ENCODE peak calls at places on chromosomes 7 and 10, in five cellular contexts. X, D, Z, H and Q are unnamed samples. For H3K27me3, the result is how much of the 10 kb centered on the place peaks cover.

GRCh38 chr10:71064413-71065118 is 147.8 kb upstream of the UNC5B start:
- DNase-seq in X (peak), D (no peak), Z (no peak), H (peak), Q (no peak)

GRCh38 chr7:136868496-136869005 is at the start of gene CHRM2:
- DNase-seq in X (peak), D (no peak), Z (no peak), H (peak), Q (no peak)

GRCh38 chr10:104353325-104354048 is at the start of gene CFAP58:
- DNase-seq in X (peak), D (peak), Z (peak), H (peak), Q (no peak)

GRCh38 chr7:102288285-102288930 is 1.7 kb downstream of the SH2B2 start:
- DNase-seq in X (no peak), D (no peak), Z (no peak), H (no peak), Q (no peak)

GRCh38 chr10:60238408-60239100 is 151.1 kb downstream of the ANK3 start:
- DNase-seq in X (peak), D (peak), Z (peak), H (no peak), Q (no peak)

GRCh38 chr10:117936136-117936535 is 110.6 kb downstream of the RAB11FIP2 start:
- DNase-seq in X (no peak), D (no peak), Z (no peak), H (peak), Q (peak)

GRCh38 chr7:101681170-101682007 is 52.3 kb upstream of the MYL10 start:
- DNase-seq in X (peak), D (no peak), Z (peak), H (peak), Q (peak)

GRCh38 chr10:7035111-7035761 is 375.6 kb downstream of the SFMBT2 start:
- DNase-seq in X (no peak), D (no peak), Z (no peak), H (no peak), Q (no peak)

GRCh38 chr7:30841801-30842541 is 69.7 kb upstream of the AQP1 start:
- DNase-seq in X (no peak), D (no peak), Z (no peak), H (no peak), Q (no peak)

GRCh38 chr10:80433134-80433533 is 21.0 kb upstream of the TSPAN14 start:
- DNase-seq in X (no peak), D (no peak), Z (no peak), H (no peak), Q (no peak)

GRCh38 chr7:130127404-130128395 is 57.4 kb downstream of the KLHDC10 start:
- DNase-seq in X (peak), D (no peak), Z (no peak), H (no peak), Q (peak)

GRCh38 chr7:83211685-83212084 is 49.0 kb upstream of the PCLO start:
- DNase-seq in X (no peak), D (no peak), Z (no peak), H (no peak), Q (no peak)

GRCh38 chr10:132539431-132539839 is 1.8 kb downstream of the INPP5A start:
- DNase-seq in X (no peak), D (no peak), Z (no peak), H (peak), Q (no peak)

GRCh38 chr7:8418627-8419245 is 14.7 kb upstream of the NXPH1 start:
- DNase-seq in X (peak), D (peak), Z (peak), H (no peak), Q (peak)

GRCh38 chr10:102220612-102221011 is 5.5 kb upstream of the ELOVL3 start:
- DNase-seq in X (no peak), D (no peak), Z (no peak), H (no peak), Q (no peak)

GRCh38 chr7:30702200-30702599 is 19.9 kb upstream of the CRHR2 start:
- DNase-seq in X (no peak), D (no peak), Z (no peak), H (no peak), Q (no peak)

GRCh38 chr10:132408367-132408781 is 11.4 kb downstream of the PWWP2B start:
- DNase-seq in X (no peak), D (no peak), Z (no peak), H (no peak), Q (no peak)

GRCh38 chr10:113856563-113856962 is 2.1 kb downstream of the NHLRC2 start:
- DNase-seq in X (no peak), D (no peak), Z (no peak), H (no peak), Q (no peak)

GRCh38 chr7:23956769-23957556 is 246.9 kb downstream of the STK31 start:
- DNase-seq in X (peak), D (no peak), Z (peak), H (no peak), Q (no peak)

GRCh38 chr7:97513326-97513725 is 218.6 kb upstream of the TAC1 start:
- DNase-seq in X (no peak), D (no peak), Z (no peak), H (no peak), Q (no peak)

GRCh38 chr7:50197547-50197946 is 104.5 kb upstream of the ZPBP start:
- DNase-seq in X (no peak), D (no peak), Z (no peak), H (no peak), Q (no peak)

GRCh38 chr7:75967573-75967997 is 26.8 kb downstream of the TMEM120A start:
- DNase-seq in X (no peak), D (no peak), Z (no peak), H (no peak), Q (no peak)

GRCh38 chr7:113232885-113233284 is 114.5 kb upstream of the SMIM30 start:
- DNase-seq in X (no peak), D (no peak), Z (no peak), H (no peak), Q (no peak)

GRCh38 chr10:48289652-48290238 is 15.2 kb upstream of the FRMPD2 start:
- DNase-seq in X (no peak), D (peak), Z (peak), H (peak), Q (no peak)

GRCh38 chr10:69657417-69657816 is 27.4 kb downstream of the FAM241B start:
- DNase-seq in X (no peak), D (no peak), Z (peak), H (no peak), Q (no peak)

GRCh38 chr7:153590136-153590535 is 462.1 kb upstream of the DPP6 start:
- DNase-seq in X (no peak), D (no peak), Z (no peak), H (no peak), Q (no peak)

GRCh38 chr10:43202224-43202656 is 64.0 kb downstream of the CSGALNACT2 start:
- DNase-seq in X (no peak), D (no peak), Z (no peak), H (no peak), Q (no peak)
- H3K4me3 ChIP-seq in X (peak), D (peak), Z (peak), H (peak), Q (peak)

DNA sequence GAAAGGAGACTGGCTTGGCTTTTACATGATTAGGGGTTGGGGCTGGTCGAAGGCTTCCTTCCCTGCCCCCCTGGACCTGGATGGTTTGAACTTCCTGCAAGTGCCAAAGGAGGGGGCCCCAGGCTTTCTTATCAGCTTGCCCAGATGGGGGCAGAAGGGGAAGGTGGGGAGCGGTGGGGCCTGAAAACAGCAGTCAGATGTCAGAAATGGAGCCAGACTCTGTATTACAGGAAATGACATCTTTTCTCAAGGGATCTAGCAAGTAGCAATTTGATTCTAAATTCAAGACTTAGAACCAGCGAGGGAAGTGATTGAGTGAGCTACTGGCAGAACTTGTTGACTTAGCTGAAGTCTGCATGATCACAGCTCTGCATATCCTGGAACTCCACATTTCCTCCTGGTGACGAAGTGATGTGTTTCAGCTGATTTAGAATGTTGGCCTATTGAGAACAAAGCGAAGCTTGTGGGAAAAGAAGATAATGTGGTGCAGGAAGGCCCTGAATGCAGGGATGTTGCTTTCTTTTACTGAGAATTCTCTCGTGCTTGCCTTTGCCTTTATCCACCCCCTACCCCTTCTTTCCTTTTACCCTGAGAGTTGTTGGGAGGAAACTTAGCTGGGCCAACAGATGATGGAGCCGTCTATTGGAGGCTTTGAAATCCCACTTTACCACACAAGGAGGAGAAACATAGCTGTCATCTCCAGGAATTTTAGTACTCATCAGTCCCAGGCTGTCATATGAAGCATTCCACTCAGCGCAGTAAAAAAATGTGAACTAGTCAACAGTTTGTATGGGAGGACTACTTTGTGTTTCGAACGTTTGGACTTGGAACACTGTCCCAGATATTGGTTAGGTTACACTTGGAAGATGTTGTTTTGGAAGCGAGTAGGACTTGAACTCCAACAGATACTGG is 43.2 kb downstream of the CCNY start:
- DNase-seq in X (peak), D (no peak), Z (peak), H (peak), Q (no peak)
- TF ChIP-seq CTCF in X (no peak), D (no peak), Z (peak), H (peak), Q (no peak)

DNA sequence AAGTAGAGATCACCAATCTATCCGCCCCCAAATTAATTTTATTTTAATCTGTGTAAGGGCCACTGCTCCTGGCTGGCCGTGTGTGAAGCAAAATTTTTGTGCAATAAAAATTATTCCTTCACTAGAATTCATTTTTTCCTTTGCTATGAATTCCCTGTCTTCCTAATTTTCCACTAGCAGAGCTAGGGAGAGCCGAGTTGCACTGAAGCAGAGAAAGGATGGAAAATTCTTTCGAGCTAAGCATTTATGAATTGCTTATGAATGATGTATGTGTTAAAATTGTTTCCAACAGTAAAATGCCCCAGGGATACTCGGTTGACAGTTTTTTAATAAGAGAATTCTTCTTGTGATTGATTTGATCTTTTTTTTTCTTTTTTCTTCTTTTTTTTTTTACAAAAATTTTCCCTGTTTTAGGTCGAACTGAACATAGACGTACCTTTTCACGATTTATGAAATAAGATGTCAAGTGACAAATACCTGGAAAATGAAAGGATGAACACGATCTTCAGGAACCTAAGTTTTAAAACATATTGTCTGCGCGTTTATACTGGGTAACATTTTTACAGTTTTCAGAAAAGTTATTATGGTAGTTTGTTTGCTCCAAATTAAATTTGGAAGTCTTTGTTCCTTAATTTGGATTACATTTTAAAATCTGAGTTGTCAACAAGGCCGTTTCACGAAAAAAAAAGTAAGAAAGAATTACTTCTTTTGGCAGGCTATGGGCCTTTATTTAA is 288.8 kb upstream of the NFE2L3 start:
- DNase-seq in X (no peak), D (no peak), Z (no peak), H (no peak), Q (no peak)
- H3K27me3 ChIP-seq in X (half or more), D (under half), Z (under half), H (half or more), Q (under half)

GRCh38 chr7:96184783-96185182 is 137.1 kb downstream of the SLC25A13 start:
- DNase-seq in X (no peak), D (no peak), Z (no peak), H (no peak), Q (no peak)

GRCh38 chr7:96188623-96188991 is 133.3 kb downstream of the SLC25A13 start:
- DNase-seq in X (peak), D (no peak), Z (peak), H (no peak), Q (no peak)

GRCh38 chr7:96183163-96183562 is 138.7 kb downstream of the SLC25A13 start:
- DNase-seq in X (no peak), D (no peak), Z (no peak), H (no peak), Q (no peak)

GRCh38 chr7:96189129-96189815 is 132.6 kb downstream of the SLC25A13 start:
- DNase-seq in X (no peak), D (no peak), Z (no peak), H (no peak), Q (no peak)

DNA sequence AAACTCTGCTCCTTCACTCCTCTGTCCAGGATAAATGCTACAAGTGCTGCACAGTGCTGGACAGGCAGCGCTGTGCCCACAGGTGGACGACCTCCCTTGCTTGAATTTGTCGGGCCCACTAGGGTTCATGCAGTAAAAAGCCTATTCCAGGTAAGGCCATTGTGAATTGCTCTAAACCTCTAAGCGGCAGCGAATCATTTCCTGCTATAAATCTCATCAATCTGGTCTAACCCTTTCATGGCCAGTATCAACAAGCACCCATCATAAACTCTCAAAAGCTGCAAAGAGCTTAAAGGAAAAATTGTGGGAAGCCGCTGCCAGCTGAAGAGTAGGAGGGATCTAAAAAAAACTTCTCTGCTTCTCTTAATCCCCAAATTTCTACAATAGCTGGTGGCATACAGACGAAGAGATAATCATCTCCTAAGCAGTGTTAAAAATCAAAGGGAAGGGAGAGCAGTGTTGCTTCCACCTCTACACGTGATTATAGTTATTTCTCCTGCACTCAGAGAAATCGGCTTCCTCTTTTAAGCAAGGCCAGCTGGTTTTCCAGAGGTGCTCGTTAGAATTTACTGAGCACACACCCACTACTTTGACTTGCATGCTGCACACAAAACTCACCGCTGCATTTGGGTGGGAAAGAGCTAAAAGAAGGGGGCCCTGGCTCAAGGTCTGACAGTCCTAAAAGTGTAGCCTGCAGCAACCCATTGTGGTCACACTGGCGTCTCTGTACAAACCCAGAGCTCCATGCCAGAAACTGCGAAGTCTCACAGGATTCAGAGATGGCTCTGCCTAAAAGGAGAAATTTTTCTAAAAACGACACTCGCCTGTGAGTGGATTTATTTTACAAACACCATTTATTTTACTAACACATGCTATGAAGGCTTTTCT is 133.9 kb downstream of the SLC25A13 start:
- DNase-seq in X (peak), D (no peak), Z (no peak), H (no peak), Q (no peak)
- H3K4me3 ChIP-seq in X (no peak), D (no peak), Z (no peak), H (no peak), Q (no peak)

GRCh38 chr7:111224354-111225231 is 133.7 kb downstream of the LRRN3 start:
- DNase-seq in X (no peak), D (no peak), Z (no peak), H (no peak), Q (no peak)
- TF ChIP-seq CTCF in X (no peak), D (no peak), Z (no peak), H (no peak), Q (no peak)